ENCODE peak calls at places on chromosomes 1 and 21, in seven cellular contexts. One of them, this sample, is unnamed.
A peak's percentile ranks its signal among the peaks of the same experiment; 100 is the strongest.

GRCh38 chr1:14017531-14017961 is 317.6 kb downstream of the PRDM2 start:
- DNase-seq in GM20000: no peak
- DNase-seq in T-cell: no peak
- DNase-seq in stomach: no peak
- DNase-seq in posterior vena cava: no peak
- DNase-seq in M059J: peak; percentile 45
- DNase-seq in Calu3: no peak
- DNase-seq in this sample: no peak

GRCh38 chr1:185734929-185735666 is 907 bp downstream of the HMCN1 start:
- DNase-seq in GM20000: no peak
- DNase-seq in T-cell: no peak
- DNase-seq in stomach: no peak
- DNase-seq in posterior vena cava: no peak
- DNase-seq in M059J: no peak
- DNase-seq in Calu3: no peak
- DNase-seq in this sample: no peak

GRCh38 chr1:178609015-178609414 is 96.1 kb downstream of the TEX35 start:
- DNase-seq in GM20000: no peak
- DNase-seq in T-cell: no peak
- DNase-seq in stomach: no peak
- DNase-seq in posterior vena cava: no peak
- DNase-seq in M059J: peak; percentile 75
- DNase-seq in Calu3: no peak
- DNase-seq in this sample: peak; percentile 82

GRCh38 chr21:46027855-46028493 is 46.4 kb downstream of the COL6A1 start:
- DNase-seq in GM20000: no peak
- DNase-seq in T-cell: no peak
- DNase-seq in stomach: no peak
- DNase-seq in posterior vena cava: peak; percentile 78
- DNase-seq in M059J: no peak
- DNase-seq in Calu3: no peak
- DNase-seq in this sample: no peak

GRCh38 chr1:192506741-192507155 is 68.8 kb upstream of the RGS1 start:
- DNase-seq in GM20000: peak; percentile 72
- DNase-seq in T-cell: no peak
- DNase-seq in stomach: no peak
- DNase-seq in posterior vena cava: no peak
- DNase-seq in M059J: peak; percentile 66
- DNase-seq in Calu3: peak; percentile 43
- DNase-seq in this sample: peak; percentile 30

GRCh38 chr1:186605762-186606350 is 74.4 kb downstream of the PTGS2 start:
- DNase-seq in GM20000: peak; percentile 23
- DNase-seq in T-cell: no peak
- DNase-seq in stomach: no peak
- DNase-seq in posterior vena cava: no peak
- DNase-seq in M059J: peak; percentile 71
- DNase-seq in Calu3: peak; percentile 76
- DNase-seq in this sample: peak; percentile 83

GRCh38 chr1:118101445-118101844 is 83.6 kb downstream of the SPAG17 start:
- DNase-seq in GM20000: no peak
- DNase-seq in T-cell: no peak
- DNase-seq in stomach: no peak
- DNase-seq in posterior vena cava: no peak
- DNase-seq in M059J: peak; percentile 93
- DNase-seq in Calu3: no peak
- DNase-seq in this sample: peak; percentile 45

GRCh38 chr1:39160703-39161102 is 43.8 kb upstream of the MACF1 start:
- DNase-seq in GM20000: no peak
- DNase-seq in T-cell: no peak
- DNase-seq in stomach: no peak
- DNase-seq in posterior vena cava: no peak
- DNase-seq in M059J: no peak
- DNase-seq in Calu3: no peak
- DNase-seq in this sample: no peak

GRCh38 chr1:159911668-159912067 is 11.7 kb upstream of the CFAP45 start:
- DNase-seq in GM20000: no peak
- DNase-seq in T-cell: no peak
- DNase-seq in stomach: no peak
- DNase-seq in posterior vena cava: no peak
- DNase-seq in M059J: no peak
- DNase-seq in Calu3: no peak
- DNase-seq in this sample: no peak